ENCODE peak calls at places on chromosomes 7 and 10, in five cellular contexts. C is fibroblast of lung; D is A549; T is lower leg skin; B is naive thymus-derived CD4-positive, alpha-beta T cell. A is an unnamed sample.

GRCh38 chr10:73863039-73863817 is 11.1 kb downstream of the CAMK2G start:
- DNase-seq in D (no peak), C (no peak), T (no peak), B (no peak), A (no peak)

GRCh38 chr10:86654411-86655172 is at the start of gene OPN4:
- DNase-seq in C (peak; percentile 87), B (no peak), D (no peak), T (no peak), A (no peak)

GRCh38 chr10:90224791-90225566 is 523.6 kb downstream of the KIF20B start:
- DNase-seq in B (no peak), D (no peak), T (no peak), C (no peak), A (no peak)

GRCh38 chr7:43905209-43905946 is 1.0 kb downstream of the URGCP start:
- DNase-seq in C (peak; percentile 9), D (peak; percentile 63), B (no peak), T (no peak), A (no peak)

GRCh38 chr10:55668326-55668922 is 692.6 kb downstream of the ZWINT start:
- DNase-seq in B (no peak), T (no peak), D (peak; percentile 29), C (no peak), A (peak; percentile 14)

GRCh38 chr10:5297466-5297865 is 67.3 kb upstream of the UCN3 start:
- DNase-seq in D (no peak), T (peak; percentile 77), C (no peak), B (peak; percentile 18), A (peak; percentile 37)

GRCh38 chr7:69814421-69814962 is 216.2 kb downstream of the AUTS2 start:
- DNase-seq in T (no peak), B (no peak), D (no peak), C (peak; percentile 82), A (no peak)

GRCh38 chr10:32795598-32796183 is 162.3 kb downstream of the ITGB1 start:
- DNase-seq in B (no peak), T (no peak), D (peak; percentile 45), C (peak; percentile 23), A (peak; percentile 15)

GRCh38 chr10:131846224-131847101 is 54.3 kb upstream of the PPP2R2D start:
- DNase-seq in C (no peak), B (no peak), T (no peak), D (no peak), A (no peak)

GRCh38 chr7:100895701-100895955 is at the start of gene ACHE:
- DNase-seq in B (no peak), C (no peak), D (no peak), T (no peak), A (no peak)

GRCh38 chr10:60139290-60139689 is 232.9 kb upstream of the CCDC6 start:
- DNase-seq in D (no peak), B (no peak), C (no peak), T (no peak), A (no peak)

GRCh38 chr7:55590517-55591281 is 18.4 kb upstream of the VOPP1 start:
- DNase-seq in D (no peak), C (no peak), B (no peak), T (no peak), A (no peak)

GRCh38 chr10:77756319-77757232 is 119.0 kb upstream of the KCNMA1 start:
- DNase-seq in T (no peak), B (no peak), D (peak; percentile 68), C (peak; percentile 66), A (peak; percentile 16)

GRCh38 chr10:112562803-112563663 is 116.0 kb downstream of the VTI1A start:
- DNase-seq in B (no peak), D (peak; percentile 53), T (no peak), C (peak; percentile 28), A (no peak)

GRCh38 chr7:112211348-112211907 is 4.9 kb downstream of the ZNF277 start:
- DNase-seq in B (no peak), D (peak; percentile 59), C (peak; percentile 20), T (no peak), A (no peak)

GRCh38 chr10:124324451-124324850 is 94.3 kb downstream of the OAT start:
- DNase-seq in D (no peak), C (no peak), B (no peak), T (no peak), A (no peak)

GRCh38 chr10:110600487-110601101 is 33.1 kb downstream of the SMC3 start:
- DNase-seq in D (peak; percentile 82), C (peak; percentile 52), B (peak; percentile 19), T (no peak), A (peak; percentile 66)

GRCh38 chr7:98163704-98164478 is 47.3 kb upstream of the BHLHA15 start:
- DNase-seq in C (peak; percentile 74), T (peak; percentile 36), D (no peak), B (no peak), A (no peak)

DNA sequence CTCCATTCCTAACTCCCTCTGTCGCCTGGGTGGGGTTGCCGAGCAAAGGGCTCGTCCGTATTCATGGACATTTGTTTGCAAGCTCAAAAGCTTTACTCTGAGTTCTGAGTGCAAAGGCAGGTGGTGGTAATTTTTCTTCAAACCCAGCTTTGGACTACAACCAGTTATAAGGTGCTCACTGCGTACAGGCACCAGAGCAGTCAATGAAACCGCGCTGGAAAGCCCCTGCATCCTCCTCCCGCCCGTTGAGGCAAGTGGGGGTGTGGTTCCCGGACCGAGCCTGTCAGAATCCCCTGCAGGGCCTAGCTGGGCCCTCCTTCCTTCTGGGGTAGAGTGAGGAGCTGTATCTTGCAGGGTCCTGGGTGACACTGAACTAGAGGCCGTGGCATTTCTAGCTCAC is 22.3 kb downstream of the AMZ1 start:
- DNase-seq in D (no peak), C (no peak), B (no peak), T (no peak), A (no peak)
- H3K4me3 ChIP-seq in D (no peak overlapping the region), C (no peak overlapping the region), B (peak overlapping the region; percentile 37), T (no peak overlapping the region), A (peak overlapping the region; percentile 11)

GRCh38 chr7:20783131-20783715 is 3.5 kb downstream of the SP8 start:
- DNase-seq in C (no peak), B (no peak), D (no peak), T (no peak), A (no peak)

GRCh38 chr7:20783716-20784310 is 2.9 kb downstream of the SP8 start:
- DNase-seq in B (no peak), D (no peak), T (no peak), C (no peak), A (no peak)

GRCh38 chr7:20785211-20786048 is 1.3 kb downstream of the SP8 start:
- DNase-seq in B (no peak), D (no peak), C (no peak), T (no peak), A (no peak)

GRCh38 chr7:20786049-20786412 is 655 bp downstream of the SP8 start:
- DNase-seq in T (no peak), D (no peak), C (no peak), B (no peak), A (no peak)

DNA sequence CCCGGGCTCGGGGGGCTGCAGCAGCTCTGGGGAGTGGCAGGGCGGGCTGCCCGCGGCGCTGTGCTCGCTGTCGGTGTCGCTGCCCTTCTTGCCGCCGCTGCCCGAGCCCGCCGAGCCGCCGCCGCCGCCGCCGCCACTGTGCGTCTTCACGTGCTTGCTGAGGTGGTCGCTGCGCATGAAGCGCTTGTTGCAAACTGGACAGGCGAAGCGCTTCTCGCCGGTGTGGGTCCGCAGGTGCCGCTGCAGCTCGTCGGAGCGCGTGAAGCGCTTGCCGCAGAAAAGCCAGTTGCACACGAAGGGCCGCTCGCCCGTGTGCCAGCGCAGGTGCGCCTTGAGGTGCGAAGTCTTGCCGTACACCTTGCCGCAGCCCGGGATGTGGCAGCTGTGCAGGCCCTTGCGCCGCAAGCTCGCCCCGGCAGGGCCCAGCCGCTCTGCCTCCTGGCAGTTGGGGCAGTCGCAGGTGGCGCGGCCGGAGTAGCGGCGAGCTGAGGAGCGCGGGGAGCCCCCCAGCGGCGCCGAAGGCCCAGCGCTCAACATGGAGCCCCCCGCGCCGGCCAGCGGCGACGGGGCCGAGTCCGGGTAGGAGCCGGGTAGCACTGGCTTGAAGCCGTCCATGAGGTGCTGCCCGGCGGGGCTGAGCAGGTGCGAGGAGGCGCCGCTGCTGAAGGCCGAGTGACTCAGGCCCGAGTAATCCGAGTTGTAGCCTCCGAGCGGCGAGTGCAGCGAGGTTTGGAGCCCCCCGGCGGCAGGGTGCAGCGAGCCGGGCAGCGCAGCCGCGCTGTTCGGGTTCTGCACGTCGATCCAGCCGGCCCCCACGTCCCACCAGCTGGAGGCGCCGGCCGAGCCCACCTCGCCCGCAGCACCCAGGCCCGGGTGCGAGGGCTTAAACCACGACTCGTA is 2.1 kb downstream of the SP8 start:
- DNase-seq in T (no peak), D (peak; percentile 40), C (no peak), B (no peak), A (no peak)
- H3K4me3 ChIP-seq in T (peak overlapping the region; percentile 2), D (peak overlapping the region; percentile 43), C (no peak overlapping the region), B (no peak overlapping the region), A (no peak overlapping the region)

GRCh38 chr7:17401806-17402627 is 103.6 kb downstream of the AHR start:
- DNase-seq in C (no peak), D (no peak), B (no peak), T (no peak), A (no peak)

GRCh38 chr7:17406756-17407155 is 108.3 kb downstream of the AHR start:
- DNase-seq in C (peak; percentile 42), T (no peak), B (no peak), D (peak; percentile 61), A (no peak)

GRCh38 chr7:17405786-17406185 is 107.3 kb downstream of the AHR start:
- DNase-seq in D (peak; percentile 95), T (no peak), C (peak; percentile 97), B (no peak), A (no peak)

GRCh38 chr7:17403996-17404395 is 105.5 kb downstream of the AHR start:
- DNase-seq in D (no peak), B (no peak), T (no peak), C (no peak), A (peak; percentile 10)

DNA sequence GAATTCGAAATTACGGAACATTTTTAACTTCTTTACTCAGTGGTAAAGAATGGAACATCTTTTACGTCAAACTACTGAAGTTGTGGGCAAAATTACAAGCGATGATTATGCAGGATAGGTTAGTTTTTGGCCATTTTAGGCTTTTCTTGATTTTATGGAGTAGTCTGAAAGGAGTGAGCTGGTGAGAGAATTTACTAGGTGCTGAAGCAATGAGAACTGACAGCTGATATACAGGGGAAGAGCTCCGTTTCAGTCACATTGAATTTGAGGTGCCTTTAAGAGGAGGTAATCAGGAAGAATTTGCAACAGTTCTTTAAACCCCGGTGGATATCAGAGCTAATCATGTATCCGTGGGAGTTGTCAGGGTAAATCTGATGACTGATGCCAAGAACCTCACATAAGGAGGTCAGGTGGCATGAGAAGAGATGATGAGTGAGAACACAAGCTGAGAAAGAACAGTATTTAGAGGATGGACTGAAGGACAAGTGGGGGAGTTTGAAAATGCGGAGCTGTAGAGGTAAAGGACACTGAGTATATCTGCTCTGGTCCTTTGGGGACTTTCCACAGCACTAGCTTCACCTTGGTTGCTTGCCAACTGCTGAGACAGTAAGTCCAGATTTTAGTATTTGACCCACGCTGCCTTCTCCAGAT is 104.3 kb downstream of the AHR start:
- DNase-seq in D (no peak), B (no peak), C (no peak), T (no peak), A (no peak)
- H3K4me3 ChIP-seq in D (no peak overlapping the region), B (peak overlapping the region; percentile 22), C (no peak overlapping the region), T (no peak overlapping the region), A (no peak overlapping the region)

DNA sequence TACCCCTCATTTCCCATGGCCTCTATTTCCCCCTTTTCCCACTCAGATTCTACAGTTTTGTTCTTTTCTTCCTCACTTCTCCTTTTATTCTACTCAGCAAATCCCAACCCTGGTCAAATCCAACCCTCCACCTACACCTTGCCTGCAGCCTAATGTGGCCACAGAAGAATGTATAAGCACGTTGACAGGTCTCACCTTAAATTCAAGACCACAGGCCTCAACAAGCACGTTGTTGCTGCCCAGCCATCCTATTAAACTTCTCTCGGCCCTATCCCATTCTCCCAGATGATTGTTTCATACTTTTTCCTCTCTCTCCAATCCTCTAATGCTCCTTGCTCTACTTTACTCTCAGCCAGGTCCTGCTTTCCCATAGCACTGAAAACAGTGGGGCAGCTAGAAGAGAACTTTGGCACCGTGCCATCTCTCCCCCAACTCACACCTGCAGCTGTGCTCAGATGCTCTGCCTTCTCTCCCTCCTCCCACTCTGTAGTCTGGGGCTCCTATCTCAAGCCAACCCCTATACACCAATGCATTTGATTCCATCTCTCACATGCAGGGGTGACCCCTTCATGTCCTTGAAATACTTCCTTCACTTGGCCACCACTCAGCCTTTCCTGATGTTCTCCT is 6.8 kb upstream of the EIF3A start:
- DNase-seq in D (no peak), B (no peak), C (no peak), T (no peak), A (peak; percentile 69)
- H3K4me3 ChIP-seq in D (no peak overlapping the region), B (no peak overlapping the region), C (no peak overlapping the region), T (no peak overlapping the region), A (no peak overlapping the region)